ENCODE peak calls at places on chromosomes 16 and 17, in five cellular contexts. U is upper lobe of left lung, Z is suprapubic skin, F is HepG2, O is H1. C is an unnamed sample. For H3K4me1, the result is how much of the 10 kb centered on the place peaks cover.

GRCh38 chr17:31327534-31328526 is 6.4 kb upstream of the EVI2A start:
- DNase-seq in Z (no peak), U (no peak), F (peak), O (no peak), C (no peak)

GRCh38 chr17:40820228-40820838 is 2.1 kb downstream of the KRT10 start:
- DNase-seq in O (no peak), U (no peak), Z (no peak), F (no peak), C (no peak)

GRCh38 chr16:17780181-17780580 is 309.4 kb upstream of the XYLT1 start:
- DNase-seq in F (no peak), O (no peak), U (no peak), Z (no peak), C (no peak)

GRCh38 chr17:32498362-32498761 is 11.6 kb downstream of the CDK5R1 start:
- DNase-seq in Z (no peak), U (no peak), O (peak), F (no peak), C (no peak)

GRCh38 chr16:85611205-85611454 is 2.0 kb upstream of the GSE1 start:
- DNase-seq in U (no peak), O (no peak), Z (no peak), F (no peak), C (no peak)

GRCh38 chr16:80346160-80346632 is 194.6 kb upstream of the DYNLRB2 start:
- DNase-seq in U (no peak), F (no peak), O (no peak), Z (no peak), C (no peak)

GRCh38 chr17:30340957-30341356 is 7.1 kb upstream of the TMIGD1 start:
- DNase-seq in U (no peak), F (no peak), Z (no peak), O (no peak), C (no peak)

GRCh38 chr17:17366941-17367885 is 64.0 kb downstream of the NT5M start:
- DNase-seq in O (no peak), U (no peak), F (no peak), Z (no peak), C (no peak)

GRCh38 chr17:67452681-67453554 is 75.8 kb downstream of the PITPNC1 start:
- DNase-seq in F (no peak), O (no peak), Z (no peak), U (no peak), C (no peak)

GRCh38 chr17:40550608-40551007 is 14.7 kb downstream of the CCR7 start:
- DNase-seq in U (peak), O (no peak), F (no peak), Z (peak), C (peak)

GRCh38 chr17:69142473-69142802 is 743 bp upstream of the ABCA6 start:
- DNase-seq in F (peak), Z (no peak), U (no peak), O (no peak), C (no peak)

GRCh38 chr17:56966277-56966676 is 5.4 kb upstream of the COIL start:
- DNase-seq in U (no peak), O (no peak), F (no peak), Z (no peak), C (no peak)

GRCh38 chr17:1362065-1362848 is 37.8 kb downstream of the YWHAE start:
- DNase-seq in O (no peak), F (no peak), Z (no peak), U (no peak), C (no peak)

GRCh38 chr16:23821467-23821866 is 14.3 kb upstream of the PRKCB start:
- DNase-seq in U (no peak), O (no peak), Z (no peak), F (no peak), C (no peak)

GRCh38 chr17:51508048-51508447 is 247.7 kb downstream of the UTP18 start:
- DNase-seq in F (no peak), U (no peak), O (no peak), Z (no peak), C (no peak)

GRCh38 chr16:27756206-27756970 is 206.4 kb downstream of the KATNIP start:
- DNase-seq in U (no peak), O (no peak), Z (no peak), F (no peak), C (no peak)

GRCh38 chr16:67241008-67241900 is 6.0 kb downstream of the FHOD1 start:
- DNase-seq in U (peak), Z (no peak), O (no peak), F (peak), C (peak)

GRCh38 chr17:31660684-31661083 is 198.4 kb downstream of the COPRS start:
- DNase-seq in U (no peak), O (no peak), Z (no peak), F (no peak), C (no peak)

GRCh38 chr17:9802294-9802693 is 10.9 kb upstream of the DHRS7C start:
- DNase-seq in F (no peak), O (no peak), Z (no peak), U (no peak), C (no peak)

DNA sequence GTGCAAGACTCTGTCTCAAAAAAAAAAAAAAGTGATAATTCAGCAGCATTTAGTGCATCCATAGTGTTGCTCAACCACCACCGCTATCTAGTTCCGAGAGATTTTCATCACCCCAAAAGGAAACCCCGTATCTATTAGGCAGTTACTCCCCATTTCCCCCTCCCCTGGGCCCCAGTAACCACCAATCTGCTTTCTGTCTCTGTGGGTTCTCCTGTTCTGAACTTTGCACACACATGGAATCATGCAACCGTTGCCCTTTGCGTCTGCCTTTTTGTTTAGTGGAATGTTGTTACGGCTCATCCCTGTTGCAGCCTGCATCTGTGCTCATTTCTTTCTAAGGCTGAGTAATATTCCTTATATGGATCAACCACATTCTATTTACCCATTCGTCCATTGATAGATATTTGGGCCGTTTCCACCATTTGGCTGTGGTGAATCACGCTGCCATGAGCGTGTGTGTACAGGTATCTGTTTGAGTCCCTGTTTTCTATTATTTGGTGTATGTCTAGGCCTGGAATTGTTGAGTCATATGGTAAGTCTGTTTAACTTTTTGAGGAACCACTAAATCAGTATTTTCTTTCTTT is 8.7 kb upstream of the SYNGR2 start:
- DNase-seq in O (no peak), F (peak), U (no peak), Z (no peak), C (no peak)
- TF ChIP-seq POLR2AphosphoS5 in O (no peak), F (peak), U (no peak), Z (no peak), C (no peak)

GRCh38 chr16:72199938-72200337 is 28.0 kb upstream of the PMFBP1 start:
- DNase-seq in Z (no peak), U (no peak), F (no peak), O (no peak), C (no peak)
- H3K4me1 ChIP-seq in Z (under half), U (under half), F (under half), O (under half), C (under half)

GRCh38 chr17:3639981-3640596 is 3.5 kb downstream of the CTNS start:
- DNase-seq in F (no peak), O (no peak), U (peak), Z (no peak), C (peak)

GRCh38 chr17:3645310-3645709 is 8.8 kb downstream of the CTNS start:
- DNase-seq in F (no peak), Z (no peak), U (no peak), O (no peak), C (no peak)

GRCh38 chr17:3641014-3641413 is 4.5 kb downstream of the CTNS start:
- DNase-seq in F (no peak), Z (no peak), O (no peak), U (no peak), C (no peak)

GRCh38 chr17:3636908-3637373 is 381 bp downstream of the CTNS start:
- DNase-seq in U (no peak), Z (no peak), O (no peak), F (no peak), C (no peak)

GRCh38 chr17:3641717-3642486 is 5.3 kb downstream of the CTNS start:
- DNase-seq in F (peak), U (peak), O (no peak), Z (no peak), C (peak)
- TF ChIP-seq EP300 in F (no peak), U (no peak), O (no peak), Z (no peak), C (no peak)

GRCh38 chr17:48929812-48930165 is 14.9 kb downstream of the SNF8 start:
- DNase-seq in Z (no peak), F (no peak), O (no peak), U (no peak), C (no peak)

GRCh38 chr17:48933035-48933434 is 11.6 kb downstream of the SNF8 start:
- DNase-seq in O (no peak), U (no peak), Z (no peak), F (no peak), C (no peak)

GRCh38 chr17:48928876-48929811 is 15.5 kb downstream of the SNF8 start:
- DNase-seq in Z (no peak), O (no peak), F (no peak), U (no peak), C (no peak)

GRCh38 chr17:48927978-48928716 is 16.5 kb downstream of the SNF8 start:
- DNase-seq in O (no peak), Z (no peak), F (no peak), U (no peak), C (no peak)

DNA sequence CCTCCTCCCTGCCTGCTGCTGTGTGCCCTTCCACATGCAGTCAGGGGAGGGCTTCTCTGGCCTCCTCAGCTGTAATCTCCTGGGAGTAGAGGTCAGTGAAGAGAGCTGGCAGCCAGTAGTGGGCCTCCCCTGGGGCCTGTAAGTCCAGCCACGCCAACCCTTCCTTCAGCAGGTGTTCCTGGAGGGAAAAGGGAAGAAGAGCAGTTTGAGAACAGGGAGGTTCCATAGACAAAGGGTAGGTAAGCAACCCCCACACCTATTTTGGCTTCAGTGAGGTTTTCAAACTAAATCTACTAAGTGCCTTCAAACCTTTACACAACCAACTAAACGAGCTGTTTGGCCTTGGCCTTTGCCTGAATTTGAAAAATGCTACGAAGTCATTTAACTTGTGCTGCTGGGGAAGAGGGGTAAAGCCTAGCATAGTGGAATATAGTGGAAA is 14.2 kb downstream of the SNF8 start:
- DNase-seq in F (peak), O (no peak), U (no peak), Z (no peak), C (no peak)
- TF ChIP-seq POLR2AphosphoS5 in F (peak), O (peak), U (no peak), Z (no peak), C (no peak)

DNA sequence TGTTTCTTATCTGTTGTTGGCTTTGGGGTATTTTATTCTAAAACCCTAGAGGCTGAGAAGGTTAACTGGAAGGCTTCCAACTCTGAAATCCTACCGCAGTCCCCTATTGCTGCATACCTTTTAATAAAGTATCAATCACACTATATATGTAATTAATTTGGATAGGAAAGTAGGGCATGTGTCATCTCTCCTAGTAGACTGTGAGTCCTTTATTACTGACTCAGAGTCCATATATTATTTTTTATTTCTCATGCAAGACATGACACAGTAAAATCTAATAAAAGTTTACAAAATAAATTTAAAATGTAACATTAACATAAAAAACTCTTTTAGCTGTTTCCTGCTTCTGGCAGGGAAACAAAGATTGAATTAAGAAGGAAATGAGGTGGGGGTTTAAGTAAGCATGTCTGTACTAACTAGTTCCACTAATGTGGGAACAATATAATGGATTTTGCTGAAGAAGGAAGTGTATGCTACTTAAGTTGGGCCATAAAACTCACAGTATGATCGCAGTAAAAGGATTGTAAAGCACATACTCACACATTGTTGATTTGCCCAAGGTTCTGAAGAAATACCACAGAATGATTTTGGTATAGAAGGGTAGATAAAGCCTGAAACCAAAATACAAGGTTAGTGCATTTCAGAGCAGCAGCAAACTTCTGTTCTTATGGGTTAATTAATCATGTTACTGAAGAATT is 97.6 kb upstream of the HLF start:
- DNase-seq in F (no peak), O (no peak), U (no peak), Z (no peak), C (no peak)
- H3K4me1 ChIP-seq in F (under half), O (under half), U (under half), Z (under half), C (under half)

DNA sequence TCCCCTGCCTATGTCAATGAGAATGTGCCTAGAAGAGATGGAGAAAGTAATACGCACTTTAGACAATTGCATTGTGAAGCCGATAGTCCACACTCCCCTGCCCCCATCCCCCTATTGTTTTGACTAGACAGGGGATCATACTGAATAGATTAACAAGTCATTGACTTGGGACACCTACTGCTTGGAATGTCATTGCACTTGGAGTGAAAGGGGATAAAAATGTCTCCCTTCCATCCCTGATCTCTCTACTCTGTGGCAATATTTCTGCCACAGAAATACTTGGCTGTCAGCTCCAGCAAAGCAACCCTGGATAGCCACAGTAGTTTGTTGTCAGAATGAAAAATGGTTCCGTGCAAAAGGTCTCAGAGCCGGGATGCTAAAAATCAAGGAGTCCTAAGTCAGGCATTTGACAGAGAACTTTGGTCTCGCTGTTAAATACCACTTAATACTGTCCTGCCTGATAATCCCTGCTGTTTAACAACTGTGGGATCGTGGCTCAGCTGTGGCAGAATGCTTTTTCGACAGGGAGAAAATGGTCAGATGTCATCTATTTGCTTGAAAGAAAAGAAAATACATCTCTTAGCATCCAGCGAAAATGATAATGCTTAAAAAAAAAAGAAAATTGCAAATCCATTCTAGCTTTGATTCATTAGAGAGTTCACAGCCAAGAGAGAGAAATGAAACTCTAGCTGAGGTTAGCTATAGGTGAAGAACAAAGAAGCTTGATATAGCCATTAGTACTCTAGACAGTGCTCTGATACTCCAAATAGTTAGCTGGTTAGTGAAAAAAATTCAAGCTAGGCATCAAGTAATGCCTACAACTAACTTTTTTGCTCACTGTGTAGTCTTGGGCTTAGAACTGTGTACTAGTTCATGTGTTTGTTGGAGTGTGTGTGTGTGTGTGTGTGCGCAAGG is 721.9 kb upstream of the SOX9 start:
- DNase-seq in Z (no peak), F (no peak), O (no peak), U (no peak), C (no peak)
- TF ChIP-seq EP300 in Z (no peak), F (no peak), O (no peak), U (no peak), C (no peak)

DNA sequence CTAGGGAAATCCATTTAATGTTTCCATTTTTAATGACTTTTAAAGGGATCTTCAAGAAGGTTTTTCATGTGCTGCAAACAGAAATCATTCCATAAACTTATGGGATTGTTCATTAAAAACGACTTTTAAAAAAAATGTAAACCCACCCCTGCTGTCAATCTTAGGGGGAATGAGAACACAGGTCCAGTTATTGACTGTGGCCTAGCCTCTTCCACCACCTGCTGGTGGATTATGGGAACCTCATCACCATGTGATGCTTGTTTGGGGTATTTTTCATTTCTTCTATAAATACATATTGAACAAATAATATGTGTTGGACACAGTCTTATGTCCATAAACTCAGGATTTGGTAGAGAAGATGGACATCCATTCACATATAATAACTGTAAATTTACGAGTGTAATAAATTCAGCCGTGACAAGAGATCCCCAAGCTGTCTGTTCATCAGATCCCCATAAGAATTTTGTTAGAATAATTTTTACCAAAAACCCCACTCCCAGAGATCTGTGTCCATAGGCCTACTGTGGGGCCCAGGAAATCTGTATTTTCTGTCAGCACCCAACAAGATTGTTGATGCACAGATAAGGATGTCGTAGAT is 42.0 kb upstream of the TMC5 start:
- DNase-seq in F (peak), O (no peak), U (no peak), Z (no peak), C (peak)
- TF ChIP-seq POLR2AphosphoS5 in F (no peak), O (no peak), U (no peak), Z (no peak), C (no peak)

DNA sequence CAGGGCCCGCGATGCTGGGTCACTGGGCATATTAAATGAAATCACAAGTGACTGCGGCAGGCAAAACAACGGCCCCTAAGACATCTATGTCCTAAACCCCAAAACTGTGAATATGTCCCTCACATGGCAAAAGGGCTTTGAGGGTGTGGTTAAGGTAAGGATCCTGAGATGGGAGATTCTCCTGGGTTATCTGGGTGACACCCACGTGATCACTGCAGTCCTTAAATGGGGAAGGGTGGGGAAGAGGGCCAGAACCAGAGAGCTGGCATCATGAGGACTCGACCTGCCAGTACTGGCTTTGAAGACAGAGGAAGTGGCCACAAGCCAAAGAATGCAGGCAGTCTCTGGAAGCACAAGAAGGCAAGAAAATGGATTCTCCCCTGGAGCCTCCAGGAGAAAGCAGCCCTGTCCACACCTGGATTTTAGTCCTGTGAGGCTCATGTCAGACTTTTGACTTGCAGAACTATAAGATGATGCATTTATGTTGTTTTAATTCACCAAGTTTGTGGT is 12.5 kb downstream of the COTL1 start:
- DNase-seq in O (no peak), Z (no peak), F (no peak), U (no peak), C (no peak)
- H3K4me1 ChIP-seq in O (under half), Z (under half), F (under half), U (under half), C (half or more)

GRCh38 chr17:29041091-29041490 is 1.9 kb upstream of the PIPOX start:
- DNase-seq in F (no peak), Z (no peak), U (no peak), O (no peak), C (no peak)

GRCh38 chr17:29038511-29039300 is 4.2 kb upstream of the PIPOX start:
- DNase-seq in F (no peak), O (no peak), Z (no peak), U (no peak), C (no peak)

GRCh38 chr17:29042026-29042678 is 789 bp upstream of the PIPOX start:
- DNase-seq in U (no peak), Z (no peak), F (no peak), O (no peak), C (no peak)

GRCh38 chr17:29037739-29038465 is 5.0 kb upstream of the PIPOX start:
- DNase-seq in Z (no peak), F (no peak), U (no peak), O (no peak), C (no peak)

GRCh38 chr17:29039764-29040598 is 3.0 kb upstream of the PIPOX start:
- DNase-seq in Z (no peak), U (no peak), O (no peak), F (no peak), C (no peak)
- TF ChIP-seq EP300 in Z (no peak), U (no peak), O (no peak), F (no peak), C (no peak)

C was measured in stomach.